ENCODE peak calls at places on chromosome 21, in eight cellular contexts. N is central memory CD4-positive, alpha-beta T cell; I is iPS-NIHi11; Y is cardiac muscle cell; T is HFF-Myc; E is amniotic stem cell; R is Calu3; M is Panc1. X is an unnamed sample.

GRCh38 chr21:42737969-42738590 is 84.7 kb downstream of the PDE9A start:
- DNase-seq in T (no peak), R (peak; percentile 24), N (peak; percentile 52), E (no peak), Y (peak; percentile 30), M (no peak), I (no peak), X (no peak)

GRCh38 chr21:44464351-44464750 is 9.0 kb downstream of the LRRC3 start:
- DNase-seq in I (no peak), R (no peak), M (no peak), N (no peak), E (no peak), T (no peak), Y (no peak), X (no peak)

GRCh38 chr21:42747267-42747701 is 93.9 kb downstream of the PDE9A start:
- DNase-seq in Y (no peak), N (no peak), I (no peak), E (no peak), T (no peak), R (no peak), M (no peak), X (no peak)

GRCh38 chr21:41024341-41025056 is 143.5 kb upstream of the BACE2 start:
- DNase-seq in Y (no peak), T (no peak), E (no peak), I (no peak), R (no peak), M (no peak), N (no peak), X (no peak)

GRCh38 chr21:35178812-35179211 is 129.7 kb upstream of the RUNX1 start:
- DNase-seq in E (no peak), M (peak; percentile 32), Y (no peak), I (no peak), R (no peak), N (no peak), T (no peak), X (peak; percentile 54)

GRCh38 chr21:41427556-41427955 is 1.5 kb downstream of the MX1 start:
- DNase-seq in I (no peak), E (no peak), N (no peak), R (no peak), M (no peak), T (no peak), Y (no peak), X (no peak)

GRCh38 chr21:32412998-32413504 is 545 bp downstream of the EVA1C start:
- DNase-seq in Y (peak; percentile 31), N (no peak), R (peak; percentile 4), E (no peak), M (no peak), T (no peak), I (no peak), X (no peak)

GRCh38 chr21:32565856-32566465 is 19.4 kb downstream of the TCP10L start:
- DNase-seq in T (no peak), Y (no peak), E (no peak), N (no peak), I (no peak), R (no peak), M (no peak), X (no peak)

GRCh38 chr21:19489930-19490329 is 1086.3 kb upstream of the TMPRSS15 start:
- DNase-seq in E (no peak), R (no peak), Y (no peak), M (no peak), I (no peak), N (no peak), T (no peak), X (no peak)

X was measured in retinal pigment epithelial cell.